ENCODE peak calls at places on chromosomes 1 and 21, in eight cellular contexts. U, N, D, B, W, E, V and S are unnamed samples.

GRCh38 chr1:224170748-224171478 is 12.1 kb upstream of the DEGS1 start:
- DNase-seq in E (no peak), U (no peak), N (no peak), B (no peak), V (peak; percentile 42), W (peak; percentile 43), D (no peak), S (peak; percentile 50)

GRCh38 chr21:37855568-37856391 is 60.5 kb downstream of the KCNJ6 start:
- DNase-seq in B (no peak), U (peak; percentile 88), D (no peak), N (no peak), E (no peak), V (no peak), W (no peak), S (no peak)

GRCh38 chr1:234613128-234613875 is 3.3 kb upstream of the IRF2BP2 start:
- DNase-seq in B (peak; percentile 52), U (peak; percentile 81), D (peak; percentile 79), E (peak; percentile 75), N (no peak), V (peak; percentile 65), W (peak; percentile 67), S (no peak)

GRCh38 chr1:201493757-201494617 is 12.9 kb downstream of the CSRP1 start:
- DNase-seq in E (no peak), W (no peak), B (no peak), V (no peak), D (no peak), N (peak; percentile 39), U (peak; percentile 79), S (no peak)

GRCh38 chr21:36874665-36875064 is 91.8 kb downstream of the HLCS start:
- DNase-seq in V (no peak), B (no peak), W (no peak), U (no peak), N (no peak), D (no peak), E (no peak), S (no peak)

GRCh38 chr1:111483166-111483565 is 9.4 kb downstream of the C1orf162 start:
- DNase-seq in V (no peak), N (no peak), D (no peak), W (no peak), E (no peak), U (peak; percentile 35), B (no peak), S (no peak)

GRCh38 chr1:176803596-176803995 is 340.6 kb downstream of the PAPPA2 start:
- DNase-seq in U (no peak), D (no peak), W (no peak), E (no peak), V (no peak), N (no peak), B (no peak), S (no peak)

GRCh38 chr1:23742670-23743286 is 493 bp upstream of the ELOA start:
- DNase-seq in E (no peak), U (no peak), V (no peak), B (no peak), N (no peak), W (no peak), D (no peak), S (no peak)

GRCh38 chr1:154445040-154445472 is 39.9 kb downstream of the IL6R start:
- DNase-seq in W (no peak), V (no peak), B (no peak), U (peak; percentile 78), E (no peak), N (no peak), D (no peak), S (no peak)

GRCh38 chr1:25519624-25520023 is 23.8 kb upstream of the LDLRAP1 start:
- DNase-seq in U (peak; percentile 79), W (no peak), V (no peak), D (no peak), B (no peak), E (no peak), N (no peak), S (no peak)

GRCh38 chr21:43758132-43758619 is 17.9 kb downstream of the CSTB start:
- DNase-seq in U (no peak), W (no peak), V (no peak), E (peak; percentile 44), N (no peak), B (no peak), D (no peak), S (no peak)

GRCh38 chr1:230340778-230341546 is 85.2 kb downstream of the PGBD5 start:
- DNase-seq in D (no peak), V (no peak), N (no peak), W (no peak), E (no peak), U (no peak), B (no peak), S (no peak)

GRCh38 chr1:148434832-148435231 is 48.3 kb downstream of the PPIAL4G start:
- DNase-seq in B (no peak), N (no peak), D (no peak), W (no peak), E (no peak), V (no peak), U (no peak), S (no peak)